ENCODE peak calls at places on chromosome 2, in six cellular contexts. Y is heart left ventricle, W is LNCaP clone FGC, Q is GM12864, D is brain microvascular endothelial cell, Z is neural progenitor cell. C is an unnamed sample.

GRCh38 chr2:238094438-238095022 is 5.6 kb upstream of the ESPNL start:
- DNase-seq in Y (no peak), W (no peak), Q (no peak), D (no peak), Z (no peak), C (no peak)

GRCh38 chr2:3198119-3198518 is 179.5 kb downstream of the EIPR1 start:
- DNase-seq in Y (no peak), W (no peak), Q (peak), D (no peak), Z (peak), C (no peak)

GRCh38 chr2:240464514-240465241 is 29.2 kb downstream of the GPC1 start:
- DNase-seq in Y (peak), W (no peak), Q (no peak), D (no peak), Z (no peak), C (no peak)

GRCh38 chr2:133568172-133568571 is at the start of gene NCKAP5:
- DNase-seq in Y (no peak), W (peak), Q (no peak), D (peak), Z (peak), C (no peak)

GRCh38 chr2:166184789-166185188 is 57.0 kb upstream of the SCN1A start:
- DNase-seq in Y (no peak), W (no peak), Q (no peak), D (no peak), Z (no peak), C (no peak)

GRCh38 chr2:98148968-98149697 is 62.2 kb downstream of the VWA3B start:
- DNase-seq in Y (no peak), W (no peak), Q (no peak), D (peak), Z (no peak), C (no peak)

GRCh38 chr2:47043142-47043890 is 111.8 kb downstream of the STPG4 start:
- DNase-seq in Y (no peak), W (no peak), Q (no peak), D (peak), Z (no peak), C (no peak)

GRCh38 chr2:206989306-206989705 is 50.0 kb downstream of the CPO start:
- DNase-seq in Y (peak), W (no peak), Q (no peak), D (no peak), Z (peak), C (peak)

GRCh38 chr2:160207804-160208661 is 8.0 kb upstream of the ITGB6 start:
- DNase-seq in Y (peak), W (no peak), Q (no peak), D (peak), Z (peak), C (no peak)

GRCh38 chr2:238727585-238728321 is 120.1 kb upstream of the TWIST2 start:
- DNase-seq in Y (no peak), W (no peak), Q (no peak), D (no peak), Z (no peak), C (no peak)

GRCh38 chr2:216366777-216367465 is 5.4 kb downstream of the MARCHF4 start:
- DNase-seq in Y (no peak), W (no peak), Q (no peak), D (no peak), Z (no peak), C (no peak)

DNA sequence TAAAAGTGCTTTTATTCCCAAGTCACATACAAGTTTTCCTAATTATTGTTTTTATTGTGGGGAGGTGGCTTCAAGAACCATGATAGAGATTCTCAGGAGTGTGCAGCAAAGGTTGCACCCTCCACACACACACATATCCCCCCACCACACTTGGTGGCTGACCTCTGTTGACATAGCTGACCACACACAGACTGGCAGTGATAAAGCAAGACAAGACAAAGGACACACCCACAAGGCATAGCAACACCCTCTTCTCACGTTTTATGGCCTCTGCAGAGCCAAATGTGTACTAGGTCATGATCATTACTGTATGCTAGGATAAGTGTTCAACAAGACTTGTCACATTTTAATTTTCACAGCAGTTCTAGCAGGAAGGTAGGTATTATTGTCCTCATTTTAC is 143.0 kb upstream of the EPC2 start:
- DNase-seq in Y (no peak), W (no peak), Q (no peak), D (no peak), Z (no peak), C (no peak)
- TF ChIP-seq CTCF in Y (no peak), W (no peak), Q (no peak), D (no peak), Z (no peak), C (no peak)

DNA sequence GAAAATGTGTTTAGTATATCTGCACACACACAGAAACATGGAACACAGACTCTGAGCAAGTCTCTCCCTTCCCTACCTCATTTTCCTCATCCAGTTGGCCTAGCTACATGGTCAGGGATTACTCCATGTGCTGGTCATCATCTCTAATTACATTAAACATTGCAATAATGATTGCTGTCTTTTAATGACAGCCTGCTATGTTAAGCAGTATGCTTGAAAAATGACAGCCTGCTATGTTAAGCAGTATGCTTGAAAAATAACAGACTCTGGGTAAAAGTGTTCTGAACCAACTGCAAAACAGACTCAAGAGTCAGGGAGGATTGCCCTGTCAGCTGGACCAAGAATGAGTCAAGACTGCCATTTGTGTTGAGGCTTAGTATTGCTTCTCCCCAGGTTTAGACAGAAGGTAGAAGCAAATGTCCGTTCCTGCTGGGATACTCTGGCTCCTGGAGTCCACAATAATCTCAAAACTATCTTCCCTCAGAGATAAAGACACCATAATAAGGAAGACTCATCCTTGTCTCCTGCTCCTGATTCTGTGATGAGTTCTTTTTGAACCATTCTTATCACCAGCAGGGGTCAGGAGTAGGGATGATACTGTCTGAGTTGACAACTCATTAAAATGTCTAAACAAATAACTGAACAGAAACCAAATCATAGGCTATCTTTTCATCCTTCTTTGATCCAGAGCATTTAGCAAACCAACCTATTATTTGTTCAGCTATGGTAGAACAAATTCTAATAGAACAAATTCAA is 57.7 kb downstream of the CCDC93 start:
- DNase-seq in Y (no peak), W (peak), Q (no peak), D (no peak), Z (no peak), C (no peak)
- TF ChIP-seq CTCF in Y (peak), W (peak), Q (no peak), D (peak), Z (peak), C (no peak)

GRCh38 chr2:45020439-45020838 is 11.2 kb upstream of the SIX2 start:
- DNase-seq in Y (no peak), W (no peak), Q (no peak), D (no peak), Z (no peak), C (no peak)

GRCh38 chr2:45029215-45029614 is 20.0 kb upstream of the SIX2 start:
- DNase-seq in Y (no peak), W (no peak), Q (no peak), D (no peak), Z (no peak), C (no peak)

GRCh38 chr2:45028276-45028675 is 19.0 kb upstream of the SIX2 start:
- DNase-seq in Y (no peak), W (no peak), Q (no peak), D (peak), Z (no peak), C (no peak)

GRCh38 chr2:45027051-45027450 is 17.8 kb upstream of the SIX2 start:
- DNase-seq in Y (no peak), W (no peak), Q (no peak), D (no peak), Z (no peak), C (no peak)

GRCh38 chr2:45024600-45025291 is 15.5 kb upstream of the SIX2 start:
- DNase-seq in Y (no peak), W (peak), Q (no peak), D (peak), Z (no peak), C (no peak)
- TF ChIP-seq CTCF in Y (no peak), W (peak), Q (peak), D (no peak), Z (no peak), C (no peak)

GRCh38 chr2:29544917-29545316 is 376.5 kb downstream of the ALK start:
- DNase-seq in Y (no peak), W (no peak), Q (no peak), D (no peak), Z (no peak), C (no peak)
- TF ChIP-seq CTCF in Y (no peak), W (no peak), Q (no peak), D (no peak), Z (no peak), C (no peak)

GRCh38 chr2:101401906-101402305 is 14.6 kb upstream of the CREG2 start:
- DNase-seq in Y (no peak), W (no peak), Q (no peak), D (no peak), Z (no peak), C (no peak)
- TF ChIP-seq CTCF in Y (no peak), W (no peak), Q (peak), D (peak), Z (peak), C (no peak)

GRCh38 chr2:120545521-120546076 is 190.1 kb upstream of the GLI2 start:
- DNase-seq in Y (no peak), W (no peak), Q (no peak), D (no peak), Z (no peak), C (no peak)

GRCh38 chr2:120542911-120543527 is 192.6 kb upstream of the GLI2 start:
- DNase-seq in Y (no peak), W (no peak), Q (no peak), D (no peak), Z (no peak), C (no peak)

GRCh38 chr2:120541972-120542670 is 193.5 kb upstream of the GLI2 start:
- DNase-seq in Y (no peak), W (no peak), Q (no peak), D (no peak), Z (no peak), C (no peak)

GRCh38 chr2:120544522-120544921 is 191.1 kb upstream of the GLI2 start:
- DNase-seq in Y (no peak), W (no peak), Q (no peak), D (no peak), Z (no peak), C (no peak)

GRCh38 chr2:120543899-120544298 is 191.8 kb upstream of the GLI2 start:
- DNase-seq in Y (no peak), W (no peak), Q (no peak), D (no peak), Z (no peak), C (no peak)
- TF ChIP-seq CTCF in Y (peak), W (no peak), Q (no peak), D (no peak), Z (no peak), C (no peak)

C was measured in GM10248.